ENCODE peak calls at places on chromosomes 12 and 14, in seven cellular contexts. P is HTR-8/SVneo, J is neuronal stem cell, W is neural crest cell, G is Kasumi-1, L is astrocyte of the spinal cord, A is T-helper 2 cell. O is an unnamed sample.

GRCh38 chr14:60510254-60510975 is 1.5 kb downstream of the SIX6 start:
- DNase-seq in P (no peak), J (peak), W (peak), G (no peak), L (no peak), A (no peak), O (no peak)

GRCh38 chr12:86777335-86777734 is 521.1 kb upstream of the MGAT4C start:
- DNase-seq in P (no peak), J (no peak), W (no peak), G (no peak), L (peak), A (no peak), O (peak)

GRCh38 chr14:49966971-49967630 is 74.2 kb downstream of the ARF6 start:
- DNase-seq in P (no peak), J (no peak), W (no peak), G (no peak), L (no peak), A (no peak), O (no peak)

GRCh38 chr14:23146423-23146910 is 27.4 kb upstream of the CEBPE start:
- DNase-seq in P (no peak), J (no peak), W (no peak), G (no peak), L (no peak), A (peak), O (no peak)

GRCh38 chr12:71865166-71865713 is 25.7 kb downstream of the TBC1D15 start:
- DNase-seq in P (peak), J (no peak), W (no peak), G (no peak), L (peak), A (no peak), O (peak)

GRCh38 chr14:25136811-25137210 is 86.9 kb upstream of the STXBP6 start:
- DNase-seq in P (no peak), J (no peak), W (no peak), G (no peak), L (no peak), A (no peak), O (peak)

GRCh38 chr14:28754209-28754985 is 12.2 kb upstream of the FOXG1 start:
- DNase-seq in P (no peak), J (no peak), W (no peak), G (peak), L (peak), A (no peak), O (peak)

GRCh38 chr12:18919826-18920511 is 182.1 kb downstream of the CAPZA3 start:
- DNase-seq in P (no peak), J (no peak), W (no peak), G (no peak), L (no peak), A (no peak), O (no peak)

GRCh38 chr12:100672075-100672592 is 98.7 kb downstream of the GAS2L3 start:
- DNase-seq in P (peak), J (no peak), W (peak), G (peak), L (no peak), A (peak), O (peak)

GRCh38 chr14:102348376-102348775 is 14.3 kb downstream of the CINP start:
- DNase-seq in P (no peak), J (no peak), W (no peak), G (no peak), L (no peak), A (no peak), O (no peak)

GRCh38 chr12:10889226-10889625 is 5.2 kb upstream of the PRH1 start:
- DNase-seq in P (no peak), J (no peak), W (no peak), G (no peak), L (no peak), A (no peak), O (no peak)

GRCh38 chr12:27651201-27651600 is 45.0 kb upstream of the REP15 start:
- DNase-seq in P (no peak), J (no peak), W (no peak), G (no peak), L (no peak), A (no peak), O (peak)

GRCh38 chr12:132014092-132014914 is 64.6 kb downstream of the EP400 start:
- DNase-seq in P (no peak), J (no peak), W (no peak), G (no peak), L (peak), A (no peak), O (no peak)

GRCh38 chr14:95652171-95652570 is 34.1 kb upstream of the TCL1B start:
- DNase-seq in P (no peak), J (no peak), W (no peak), G (no peak), L (no peak), A (no peak), O (no peak)

GRCh38 chr14:65373011-65373670 is 39.4 kb upstream of the FUT8 start:
- DNase-seq in P (no peak), J (no peak), W (no peak), G (no peak), L (no peak), A (no peak), O (no peak)

GRCh38 chr12:5546616-5547015 is 114.7 kb downstream of the NTF3 start:
- DNase-seq in P (no peak), J (no peak), W (no peak), G (no peak), L (no peak), A (no peak), O (no peak)

GRCh38 chr14:39015360-39015961 is 87.6 kb downstream of the SEC23A start:
- DNase-seq in P (peak), J (no peak), W (no peak), G (peak), L (peak), A (peak), O (peak)

GRCh38 chr14:94601961-94602391 is 10.2 kb upstream of the SERPINA3 start:
- DNase-seq in P (peak), J (no peak), W (no peak), G (no peak), L (peak), A (no peak), O (peak)

GRCh38 chr12:27237790-27238771 is 6.0 kb upstream of the STK38L start:
- DNase-seq in P (no peak), J (no peak), W (no peak), G (peak), L (no peak), A (no peak), O (no peak)

GRCh38 chr14:101359221-101360044 is 201.9 kb upstream of the DIO3 start:
- DNase-seq in P (no peak), J (no peak), W (no peak), G (no peak), L (peak), A (no peak), O (no peak)

GRCh38 chr14:61838661-61839060 is 76.4 kb downstream of the SNAPC1 start:
- DNase-seq in P (no peak), J (no peak), W (no peak), G (no peak), L (peak), A (no peak), O (no peak)

GRCh38 chr12:51898937-51899336 is 8.4 kb upstream of the ACVRL1 start:
- DNase-seq in P (no peak), J (no peak), W (no peak), G (no peak), L (peak), A (no peak), O (no peak)

GRCh38 chr12:14874882-14875281 is 10.8 kb downstream of the MGP start:
- DNase-seq in P (no peak), J (no peak), W (no peak), G (no peak), L (no peak), A (no peak), O (no peak)

GRCh38 chr12:107349008-107349747 is 255.8 kb upstream of the CRY1 start:
- DNase-seq in P (peak), J (no peak), W (no peak), G (no peak), L (peak), A (no peak), O (peak)

GRCh38 chr12:42735869-42736361 is 146.4 kb upstream of the PRICKLE1 start:
- DNase-seq in P (no peak), J (no peak), W (no peak), G (no peak), L (no peak), A (no peak), O (peak)

GRCh38 chr12:100123316-100124095 is 19.2 kb downstream of the BLTP3B start:
- DNase-seq in P (no peak), J (no peak), W (no peak), G (no peak), L (no peak), A (no peak), O (no peak)

GRCh38 chr12:124361074-124361965 is 66.4 kb downstream of the RFLNA start:
- DNase-seq in P (no peak), J (no peak), W (no peak), G (no peak), L (no peak), A (no peak), O (no peak)